ENCODE peak calls at places on chromosome 19, in nine cellular contexts. E is spleen, T is lower leg skin, S is fibroblast of villous mesenchyme, N is cardiac muscle cell, V is pancreas, Y is stomach, J is tibial artery, Z is heart right ventricle. C is an unnamed sample.

GRCh38 chr19:8506402-8506957 is 4.0 kb upstream of the PRAM1 start:
- DNase-seq in E (no peak), T (no peak), S (no peak), N (no peak), V (no peak), Y (no peak), J (no peak), Z (no peak), C (no peak)

GRCh38 chr19:4012092-4012974 is 4.8 kb downstream of the PIAS4 start:
- DNase-seq in E (no peak), T (no peak), S (no peak), N (no peak), V (peak; percentile 83), Y (peak; percentile 87), J (no peak), Z (no peak), C (no peak)

GRCh38 chr19:16070366-16070990 is 5.8 kb upstream of the TPM4 start:
- DNase-seq in E (peak; percentile 96), T (peak; percentile 95), S (no peak), N (no peak), V (no peak), Y (peak; percentile 92), J (peak; percentile 88), Z (peak; percentile 36), C (peak; percentile 88)

GRCh38 chr19:51808333-51808986 is 13.5 kb downstream of the FPR3 start:
- DNase-seq in E (no peak), T (no peak), S (peak; percentile 79), N (no peak), V (no peak), Y (no peak), J (no peak), Z (no peak), C (no peak)

GRCh38 chr19:55165952-55166529 is 372 bp downstream of the DNAAF3 start:
- DNase-seq in E (peak; percentile 79), T (no peak), S (peak; percentile 65), N (peak; percentile 91), V (peak; percentile 53), Y (peak; percentile 72), J (no peak), Z (peak; percentile 54), C (peak; percentile 56)

GRCh38 chr19:38739440-38740251 is 4.6 kb downstream of the CAPN12 start:
- DNase-seq in E (peak; percentile 73), T (no peak), S (no peak), N (no peak), V (no peak), Y (no peak), J (no peak), Z (no peak), C (no peak)

GRCh38 chr19:49231389-49231788 is 73.8 kb downstream of the TRPM4 start:
- DNase-seq in E (no peak), T (no peak), S (no peak), N (no peak), V (no peak), Y (no peak), J (no peak), Z (no peak), C (peak; percentile 93)

GRCh38 chr19:8240274-8241229 is 31.4 kb downstream of the CERS4 start:
- DNase-seq in E (peak; percentile 93), T (peak; percentile 97), S (peak; percentile 94), N (peak; percentile 93), V (peak; percentile 98), Y (peak; percentile 94), J (peak; percentile 88), Z (peak; percentile 85), C (peak; percentile 78)

GRCh38 chr19:54653181-54653809 is 9.5 kb upstream of the LILRB4 start:
- DNase-seq in E (no peak), T (no peak), S (peak; percentile 16), N (no peak), V (no peak), Y (no peak), J (no peak), Z (no peak), C (peak; percentile 60)

GRCh38 chr19:24127601-24128000 is 40.6 kb downstream of the ZNF254 start:
- DNase-seq in E (no peak), T (no peak), S (no peak), N (no peak), V (no peak), Y (no peak), J (no peak), Z (no peak), C (no peak)

GRCh38 chr19:47272448-47273312 is 2.0 kb upstream of the INAFM1 start:
- DNase-seq in E (no peak), T (peak; percentile 93), S (peak; percentile 83), N (no peak), V (peak; percentile 66), Y (peak; percentile 38), J (no peak), Z (no peak), C (no peak)

GRCh38 chr19:6264077-6264445 is 15.7 kb downstream of the MLLT1 start:
- DNase-seq in E (no peak), T (no peak), S (peak; percentile 48), N (no peak), V (no peak), Y (no peak), J (no peak), Z (no peak), C (no peak)

GRCh38 chr19:7153008-7153407 is 83.5 kb downstream of the ZNF557 start:
- DNase-seq in E (no peak), T (no peak), S (no peak), N (no peak), V (no peak), Y (no peak), J (no peak), Z (no peak), C (no peak)

GRCh38 chr19:34416021-34416545 is 11.9 kb downstream of the PDCD2L start:
- DNase-seq in E (peak; percentile 12), T (no peak), S (no peak), N (no peak), V (no peak), Y (no peak), J (peak; percentile 24), Z (no peak), C (no peak)

GRCh38 chr19:56294557-56294956 is 20.1 kb downstream of the ZSCAN5A start:
- DNase-seq in E (no peak), T (no peak), S (no peak), N (no peak), V (no peak), Y (no peak), J (no peak), Z (no peak), C (no peak)

GRCh38 chr19:41930322-41930722 is 2.1 kb upstream of the ERFL start:
- DNase-seq in E (no peak), T (no peak), S (no peak), N (no peak), V (no peak), Y (no peak), J (no peak), Z (no peak), C (no peak)

GRCh38 chr19:19214892-19215291 is 3.1 kb downstream of the NCAN start:
- DNase-seq in E (no peak), T (no peak), S (peak; percentile 46), N (peak; percentile 86), V (no peak), Y (no peak), J (no peak), Z (peak; percentile 50), C (no peak)

GRCh38 chr19:18789883-18790565 is 1.1 kb downstream of the COMP start:
- DNase-seq in E (peak; percentile 74), T (no peak), S (peak; percentile 23), N (peak; percentile 32), V (no peak), Y (no peak), J (peak; percentile 88), Z (no peak), C (peak; percentile 26)

GRCh38 chr19:8487137-8487851 is 15.1 kb downstream of the PRAM1 start:
- DNase-seq in E (peak; percentile 89), T (no peak), S (no peak), N (no peak), V (peak; percentile 41), Y (no peak), J (no peak), Z (no peak), C (peak; percentile 75)

GRCh38 chr19:5170329-5170745 is 170.3 kb downstream of the PTPRS start:
- DNase-seq in E (peak; percentile 88), T (no peak), S (no peak), N (no peak), V (no peak), Y (peak; percentile 34), J (no peak), Z (no peak), C (peak; percentile 38)
- H3K4me3 ChIP-seq in E (no peak overlapping the region), T (no peak overlapping the region), S (no peak overlapping the region), N (no peak overlapping the region), V (no peak overlapping the region), Y (no peak overlapping the region), J (no peak overlapping the region), Z (no peak overlapping the region), C (no peak overlapping the region)

DNA sequence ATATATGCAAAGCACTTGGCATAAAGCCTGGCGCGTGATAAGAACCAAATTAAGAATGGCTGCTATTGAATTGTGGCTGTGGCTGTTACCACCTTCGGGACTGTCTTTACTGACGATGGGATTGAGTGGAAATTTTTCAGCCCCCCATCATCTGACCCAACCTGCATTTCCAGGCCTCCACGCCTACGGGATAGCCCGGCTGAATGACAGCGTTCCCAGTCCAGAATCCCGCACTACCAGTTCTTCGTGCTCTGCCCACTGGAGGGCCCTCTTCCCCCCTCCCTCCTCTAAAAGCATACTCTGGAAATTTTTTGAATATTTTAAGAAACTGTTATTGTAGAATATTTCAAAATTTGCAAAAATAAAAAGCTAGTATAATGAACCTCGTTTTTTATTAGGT is 11.0 kb downstream of the KRTDAP start:
- DNase-seq in E (peak; percentile 34), T (no peak), S (no peak), N (no peak), V (no peak), Y (peak; percentile 51), J (no peak), Z (no peak), C (no peak)
- TF ChIP-seq CTCF in E (no peak), T (no peak), S (no peak), N (no peak), V (no peak), Y (no peak), J (no peak), Z (no peak), C (no peak)

GRCh38 chr19:13028027-13028426 is 32.8 kb downstream of the NFIX start:
- DNase-seq in E (no peak), T (no peak), S (no peak), N (no peak), V (no peak), Y (no peak), J (no peak), Z (no peak), C (no peak)
- H3K4me3 ChIP-seq in E (no peak overlapping the region), T (no peak overlapping the region), S (no peak overlapping the region), N (no peak overlapping the region), V (no peak overlapping the region), Y (no peak overlapping the region), J (peak overlapping the region; percentile 51), Z (no peak overlapping the region), C (no peak overlapping the region)

DNA sequence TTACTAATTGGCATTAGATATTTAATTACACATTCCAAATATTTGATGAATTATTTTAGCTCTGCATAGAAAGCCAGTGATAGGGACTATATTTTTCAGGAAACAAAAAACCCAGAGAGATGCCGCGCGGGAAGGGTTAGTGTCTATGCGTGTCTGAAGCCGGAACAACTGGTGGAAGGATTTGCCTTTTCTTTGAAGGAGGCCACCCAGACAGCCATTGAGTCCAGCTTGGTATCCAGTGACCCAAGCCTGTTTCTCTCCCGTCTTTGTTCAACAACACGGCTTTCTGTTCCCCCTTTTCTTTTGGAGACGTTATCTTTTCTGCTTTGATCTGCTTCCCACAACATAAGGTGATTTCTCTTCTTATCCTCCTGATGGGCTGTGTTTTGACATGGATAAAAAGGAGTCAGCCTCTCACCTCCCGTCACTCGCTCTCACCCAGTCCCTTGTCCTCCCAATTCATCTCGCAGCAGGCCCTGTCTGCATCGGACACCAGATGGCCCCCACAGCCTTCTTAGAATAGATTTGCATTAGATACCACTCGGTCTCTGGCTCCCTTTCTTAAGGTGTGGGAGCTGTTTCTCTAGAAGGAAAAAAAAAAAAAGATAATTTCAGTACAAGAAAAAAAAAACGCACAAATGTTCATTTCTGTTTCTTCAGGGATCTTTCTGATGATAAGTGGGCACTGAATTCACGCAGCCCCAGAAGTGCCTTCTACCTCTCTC is 361.8 kb downstream of the ZNF536 start:
- DNase-seq in E (no peak), T (no peak), S (no peak), N (peak; percentile 44), V (no peak), Y (no peak), J (no peak), Z (no peak), C (no peak)
- TF ChIP-seq CTCF in E (no peak), T (no peak), S (no peak), N (no peak), V (no peak), Y (no peak), J (no peak), Z (peak; percentile 20), C (no peak)